ENCODE peak calls at places on chromosomes 7 and 10, in seven cellular contexts. D, V, X, M, T, R and W are unnamed samples.
A peak's percentile ranks its signal among the peaks of the same experiment; 100 is the strongest.

GRCh38 chr10:17059197-17059688 is 70.4 kb downstream of the CUBN start:
- DNase-seq in X (no peak), R (no peak), M (no peak), D (peak; percentile 43), T (no peak), V (no peak), W (no peak)

GRCh38 chr7:39333701-39334100 is 232.5 kb upstream of the YAE1 start:
- DNase-seq in R (no peak), T (no peak), X (peak; percentile 80), V (no peak), D (no peak), M (no peak), W (no peak)

GRCh38 chr7:151869968-151870918 is 6.7 kb downstream of the PRKAG2 start:
- DNase-seq in R (no peak), T (no peak), X (no peak), D (no peak), V (no peak), M (no peak), W (no peak)

GRCh38 chr7:9718071-9718470 is 1255.6 kb upstream of the PHF14 start:
- DNase-seq in R (no peak), D (no peak), M (no peak), T (no peak), V (no peak), X (no peak), W (no peak)

GRCh38 chr7:6248581-6248980 is 23.8 kb downstream of the CYTH3 start:
- DNase-seq in D (peak; percentile 78), T (no peak), M (no peak), R (peak; percentile 76), X (no peak), V (no peak), W (no peak)

GRCh38 chr10:6141296-6142151 is 52.7 kb downstream of the RBM17 start:
- DNase-seq in V (no peak), T (no peak), R (no peak), M (no peak), X (no peak), D (peak; percentile 67), W (peak; percentile 39)

GRCh38 chr7:158479680-158480025 is 108.0 kb downstream of the PTPRN2 start:
- DNase-seq in M (no peak), T (no peak), D (no peak), R (no peak), X (no peak), V (no peak), W (no peak)

GRCh38 chr10:118911361-118911760 is 118.2 kb upstream of the NANOS1 start:
- DNase-seq in T (peak; percentile 52), V (no peak), X (no peak), D (peak; percentile 11), R (peak; percentile 74), M (no peak), W (no peak)

GRCh38 chr7:98203261-98203963 is 7.8 kb upstream of the BHLHA15 start:
- DNase-seq in T (no peak), D (no peak), R (no peak), X (no peak), M (no peak), V (no peak), W (no peak)

GRCh38 chr10:114709966-114710365 is 51.9 kb upstream of the ABLIM1 start:
- DNase-seq in T (no peak), R (no peak), V (no peak), D (peak; percentile 39), X (no peak), M (no peak), W (no peak)

GRCh38 chr10:101329341-101330032 is 24.5 kb upstream of the BTRC start:
- DNase-seq in M (no peak), D (no peak), V (no peak), X (no peak), R (no peak), T (no peak), W (no peak)

GRCh38 chr10:111211241-111211640 is 134.4 kb downstream of the ADRA2A start:
- DNase-seq in T (no peak), V (no peak), R (no peak), D (no peak), M (no peak), X (no peak), W (no peak)

GRCh38 chr10:30858499-30858898 is 173.2 kb downstream of the ZNF438 start:
- DNase-seq in R (no peak), T (no peak), X (no peak), D (no peak), M (no peak), V (no peak), W (no peak)

GRCh38 chr10:70417568-70417967 is 13.6 kb downstream of the EIF4EBP2 start:
- DNase-seq in X (no peak), R (no peak), T (no peak), M (no peak), D (no peak), V (no peak), W (no peak)

GRCh38 chr7:123751816-123752215 is 3.0 kb upstream of the WASL start:
- DNase-seq in T (no peak), D (no peak), R (no peak), M (no peak), V (no peak), X (no peak), W (no peak)

GRCh38 chr10:125694874-125695273 is 11.9 kb upstream of the TEX36 start:
- DNase-seq in V (no peak), T (no peak), X (no peak), R (no peak), M (no peak), D (peak; percentile 59), W (no peak)

GRCh38 chr7:69934475-69934903 is 336.2 kb downstream of the AUTS2 start:
- DNase-seq in R (no peak), V (no peak), M (no peak), D (no peak), T (peak; percentile 85), X (no peak), W (no peak)

GRCh38 chr10:63267414-63268138 is 134.4 kb downstream of the NRBF2 start:
- DNase-seq in X (peak; percentile 69), V (no peak), M (no peak), D (peak; percentile 72), R (peak; percentile 91), T (peak; percentile 65), W (no peak)

GRCh38 chr10:96967847-96968246 is 135.7 kb downstream of the LCOR start:
- DNase-seq in M (no peak), V (no peak), T (no peak), R (no peak), X (no peak), D (peak; percentile 18), W (no peak)

GRCh38 chr7:155205368-155206285 is 92.1 kb upstream of the INSIG1 start:
- DNase-seq in X (peak; percentile 65), V (peak; percentile 87), M (peak; percentile 87), D (peak; percentile 95), T (no peak), R (peak; percentile 69), W (no peak)

GRCh38 chr7:1197997-1198632 is 34.6 kb upstream of the UNCX start:
- DNase-seq in T (no peak), D (peak; percentile 30), V (no peak), M (no peak), X (no peak), R (no peak), W (peak; percentile 51)

GRCh38 chr7:24877790-24878311 is 102.1 kb downstream of the OSBPL3 start:
- DNase-seq in T (no peak), R (no peak), V (no peak), M (no peak), X (peak; percentile 46), D (no peak), W (no peak)

GRCh38 chr7:71682841-71683341 is 550.9 kb downstream of the GALNT17 start:
- DNase-seq in X (peak; percentile 25), D (no peak), V (no peak), M (no peak), T (peak; percentile 75), R (peak; percentile 95), W (no peak)

DNA sequence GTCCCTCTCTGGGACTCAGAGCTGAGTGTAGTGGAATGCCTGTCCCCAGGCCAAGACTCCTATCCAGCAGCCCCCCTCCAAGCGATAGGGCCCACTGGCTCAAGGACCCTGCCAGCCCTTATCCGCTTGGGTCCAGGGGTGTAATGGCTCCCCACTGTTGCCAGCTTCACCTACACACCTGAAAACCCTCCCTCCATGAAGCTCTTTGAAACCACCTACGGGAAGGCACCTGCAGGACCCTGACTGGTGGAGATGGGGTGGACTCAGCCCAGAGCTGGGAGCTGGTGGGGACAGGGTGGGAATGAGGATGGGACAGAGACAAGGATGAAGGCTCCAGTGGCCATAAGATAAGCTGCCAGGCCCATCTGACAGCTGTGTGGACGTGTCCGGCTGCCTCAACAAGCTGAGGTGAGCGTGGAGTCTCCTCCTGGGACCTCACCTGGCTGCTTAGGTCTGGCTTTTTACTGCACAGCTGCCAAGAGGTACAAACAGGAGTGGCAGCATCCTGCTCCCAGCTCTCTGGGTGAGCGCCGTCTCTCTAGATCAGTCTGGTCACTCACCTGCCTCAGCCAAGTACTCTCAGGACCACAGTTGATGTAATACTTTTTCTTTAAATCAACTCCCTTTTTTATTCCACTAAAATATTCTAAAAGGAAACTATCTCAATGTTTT is 41.9 kb downstream of the DRGX start:
- DNase-seq in R (no peak), D (no peak), X (no peak), M (no peak), T (no peak), V (no peak), W (no peak)
- H3K27ac ChIP-seq in R (no peak overlapping the region), D (no peak overlapping the region), X (no peak overlapping the region), M (no peak overlapping the region), T (no peak overlapping the region), V (no peak overlapping the region), W (no peak overlapping the region)

GRCh38 chr7:50353201-50353600 is 48.7 kb downstream of the IKZF1 start:
- DNase-seq in V (no peak), R (no peak), D (no peak), X (no peak), T (no peak), M (no peak), W (no peak)
- H3K36me3 ChIP-seq in V (peaks cover 32% of the 10 kb centered on the region), R (no peaks in the 10 kb centered on the region), D (no peaks in the 10 kb centered on the region), X (no peaks in the 10 kb centered on the region), T (no peaks in the 10 kb centered on the region), M (peaks cover 38% of the 10 kb centered on the region), W (no peaks in the 10 kb centered on the region)

GRCh38 chr10:77983384-77984341 is 45.7 kb downstream of the POLR3A start:
- DNase-seq in M (no peak), R (no peak), V (no peak), X (no peak), D (no peak), T (no peak), W (no peak)
- H3K27ac ChIP-seq in M (no peak overlapping the region), R (no peak overlapping the region), V (no peak overlapping the region), X (no peak overlapping the region), D (no peak overlapping the region), T (peak overlapping the region; percentile 62), W (no peak overlapping the region)

GRCh38 chr7:23337374-23337773 is 38.2 kb downstream of the MALSU1 start:
- DNase-seq in M (no peak), V (no peak), X (no peak), R (no peak), T (no peak), D (no peak), W (no peak)

GRCh38 chr7:23336799-23337283 is 37.7 kb downstream of the MALSU1 start:
- DNase-seq in R (no peak), T (no peak), M (no peak), D (no peak), X (no peak), V (no peak), W (no peak)

GRCh38 chr7:23335621-23336020 is 36.5 kb downstream of the MALSU1 start:
- DNase-seq in V (no peak), R (no peak), T (no peak), X (no peak), M (no peak), D (no peak), W (no peak)

GRCh38 chr7:23335141-23335540 is 36.0 kb downstream of the MALSU1 start:
- DNase-seq in R (no peak), T (no peak), V (no peak), D (no peak), X (no peak), M (no peak), W (no peak)

GRCh38 chr7:23338439-23338838 is 39.3 kb downstream of the MALSU1 start:
- DNase-seq in R (no peak), D (no peak), T (no peak), M (no peak), V (no peak), X (no peak), W (no peak)
- H3K36me3 ChIP-seq in R (peaks cover 5% of the 10 kb centered on the region), D (peaks cover 3% of the 10 kb centered on the region), T (peaks cover 59% of the 10 kb centered on the region), M (no peaks in the 10 kb centered on the region), V (no peaks in the 10 kb centered on the region), X (peaks cover 59% of the 10 kb centered on the region), W (no peaks in the 10 kb centered on the region)